ENCODE peak calls at places on chromosome 9, in ten cellular contexts. V, N, C, G, D, L, B, E, I and O are unnamed samples. For H3K9me3, the result is how much of the 10 kb centered on the place peaks cover.

GRCh38 chr9:137222190-137223077 is at the start of gene RNF208:
- DNase-seq in V (no peak), I (no peak), E (no peak), C (no peak), B (no peak), D (no peak), N (no peak), G (no peak), L (no peak), O (no peak)

GRCh38 chr9:69385474-69386091 is 60.6 kb downstream of the ENTREP1 start:
- DNase-seq in D (no peak), B (no peak), C (no peak), V (no peak), I (no peak), G (peak), L (no peak), N (peak), E (no peak), O (no peak)

GRCh38 chr9:93672622-93673270 is 96.4 kb downstream of the PHF2 start:
- DNase-seq in C (no peak), E (no peak), B (no peak), G (no peak), I (peak), L (no peak), N (no peak), D (peak), V (no peak), O (no peak)

GRCh38 chr9:76729980-76730737 is 34.1 kb upstream of the PCA3 start:
- DNase-seq in V (no peak), B (no peak), D (no peak), C (no peak), E (no peak), N (no peak), I (no peak), G (no peak), L (no peak), O (no peak)

GRCh38 chr9:116479967-116480366 is 207.1 kb upstream of the TRIM32 start:
- DNase-seq in I (no peak), L (no peak), N (no peak), C (no peak), E (no peak), B (no peak), G (no peak), V (no peak), D (no peak), O (no peak)

GRCh38 chr9:81632599-81632998 is 56.7 kb downstream of the TLE1 start:
- DNase-seq in D (no peak), B (no peak), N (no peak), L (no peak), C (no peak), E (no peak), I (no peak), G (no peak), V (peak), O (no peak)

GRCh38 chr9:93309889-93310425 is 126.0 kb downstream of the WNK2 start:
- DNase-seq in V (no peak), B (no peak), L (no peak), I (no peak), G (no peak), E (no peak), C (no peak), D (no peak), N (no peak), O (no peak)

GRCh38 chr9:89177021-89177400 is 1.6 kb downstream of the SHC3 start:
- DNase-seq in D (no peak), N (no peak), B (no peak), L (no peak), G (no peak), V (no peak), E (no peak), C (no peak), I (no peak), O (peak)

GRCh38 chr9:99361827-99362226 is 139.7 kb downstream of the SEC61B start:
- DNase-seq in C (no peak), L (peak), I (no peak), N (no peak), B (no peak), E (no peak), V (no peak), D (no peak), G (no peak), O (no peak)

GRCh38 chr9:127575875-127576778 is 36.0 kb upstream of the STXBP1 start:
- DNase-seq in C (no peak), V (no peak), I (no peak), E (no peak), N (no peak), L (no peak), G (no peak), D (no peak), B (no peak), O (no peak)

GRCh38 chr9:109417054-109417453 is 81.1 kb downstream of the PTPN3 start:
- DNase-seq in G (no peak), I (no peak), L (no peak), E (no peak), V (no peak), D (no peak), C (no peak), B (no peak), N (peak), O (no peak)

GRCh38 chr9:35933525-35934067 is 24.3 kb downstream of the SPAAR start:
- DNase-seq in E (no peak), G (no peak), D (no peak), V (no peak), C (no peak), N (no peak), B (no peak), I (no peak), L (no peak), O (no peak)

GRCh38 chr9:15999422-16000339 is 446.8 kb downstream of the CCDC171 start:
- DNase-seq in V (peak), D (no peak), C (no peak), E (no peak), L (no peak), B (no peak), I (no peak), G (no peak), N (no peak), O (no peak)

GRCh38 chr9:76896035-76896434 is 9.9 kb downstream of the PRUNE2 start:
- DNase-seq in G (no peak), E (no peak), N (no peak), C (no peak), L (no peak), V (no peak), B (no peak), D (no peak), I (no peak), O (no peak)

GRCh38 chr9:106075991-106076390 is 381.6 kb downstream of the TMEM38B start:
- DNase-seq in N (peak), V (peak), D (no peak), I (no peak), L (no peak), G (no peak), C (no peak), B (no peak), E (no peak), O (no peak)

GRCh38 chr9:19252174-19252884 is 21.8 kb downstream of the DENND4C start:
- DNase-seq in C (no peak), B (no peak), L (no peak), V (no peak), G (no peak), E (no peak), D (no peak), N (no peak), I (no peak), O (no peak)

GRCh38 chr9:38017149-38017884 is 51.7 kb downstream of the SHB start:
- DNase-seq in B (no peak), C (no peak), V (peak), D (peak), I (no peak), N (peak), G (peak), E (no peak), L (no peak), O (no peak)
- TF ChIP-seq CTCF in B (peak), C (no peak), V (peak), D (peak), I (peak), N (no peak), G (peak), E (no peak), L (peak), O (no peak)

GRCh38 chr9:123843703-123844102 is 86.2 kb downstream of the DENND1A start:
- DNase-seq in L (no peak), I (no peak), D (no peak), V (no peak), E (no peak), B (no peak), C (no peak), N (no peak), G (no peak), O (no peak)
- H3K9me3 ChIP-seq in L (under half), I (under half), D (half or more), V (under half), E (under half), B (under half), C (under half), N (under half), G (under half), O (under half)

DNA sequence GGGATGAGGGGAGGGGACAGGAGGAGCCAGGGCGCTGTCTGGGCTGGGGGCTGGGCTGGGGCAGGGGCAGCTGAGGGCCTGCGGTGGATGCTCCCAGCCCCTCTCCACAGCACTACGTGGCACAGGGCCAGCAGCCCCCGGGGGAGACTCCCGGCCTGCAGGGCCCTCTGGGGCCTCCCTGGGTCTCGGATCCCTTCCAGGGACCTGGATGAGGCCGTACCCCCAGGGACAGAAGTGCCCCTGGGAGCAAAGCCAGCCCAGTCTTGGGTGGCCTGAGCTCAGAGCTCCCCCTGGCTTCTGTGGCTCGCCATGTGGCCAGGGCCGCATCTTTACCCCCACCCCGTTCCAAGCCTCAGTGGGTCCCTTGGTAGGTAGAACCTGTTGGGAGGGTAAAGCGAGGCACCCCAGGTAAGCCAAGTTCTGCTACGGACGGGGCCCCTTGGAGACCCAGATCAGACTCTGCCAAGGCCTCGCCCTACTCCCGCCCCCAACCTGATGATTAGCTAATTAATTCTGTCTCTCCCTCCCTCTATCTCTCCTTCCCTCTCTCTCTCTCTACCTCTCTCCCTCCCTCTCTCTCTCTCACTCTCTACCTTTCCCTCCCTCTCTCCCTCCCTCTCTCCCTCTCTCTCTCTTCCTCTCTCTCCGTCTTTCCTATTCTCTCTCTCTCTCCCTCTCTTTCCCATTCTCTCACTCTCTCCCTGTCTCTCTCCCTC is 24.3 kb downstream of the KCNT1 start:
- DNase-seq in L (no peak), B (no peak), G (no peak), E (no peak), I (no peak), C (no peak), D (no peak), N (no peak), V (no peak), O (peak)
- TF ChIP-seq CTCF in L (no peak), B (no peak), G (no peak), E (no peak), I (no peak), C (peak), D (no peak), N (no peak), V (peak), O (peak)

DNA sequence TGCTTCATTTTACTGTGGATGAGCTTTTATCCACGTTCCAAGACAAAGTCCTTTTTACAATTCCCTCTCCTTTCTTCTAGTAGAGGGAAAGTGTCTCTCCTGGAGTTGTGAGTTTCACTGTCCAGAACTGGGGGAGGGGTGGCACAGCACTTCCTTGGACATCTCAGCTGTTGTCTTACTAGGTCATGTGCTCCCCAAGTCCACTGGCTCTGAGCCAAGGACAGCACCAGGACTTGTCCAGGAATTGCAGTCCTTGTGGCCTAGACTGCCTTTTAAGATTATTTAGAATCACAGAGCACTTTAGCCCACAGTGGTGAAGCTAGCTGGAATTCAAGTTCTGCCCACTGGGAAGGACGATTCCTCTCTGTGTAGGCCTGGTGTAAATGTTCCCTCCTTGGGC is 700.2 kb upstream of the PTPRD start:
- DNase-seq in C (no peak), L (no peak), B (no peak), I (no peak), G (no peak), N (no peak), E (no peak), V (no peak), D (no peak), O (no peak)
- H3K9me3 ChIP-seq in C (under half), L (under half), B (under half), I (under half), G (under half), N (under half), E (under half), V (under half), D (under half), O (under half)

GRCh38 chr9:2985343-2985742 is 141.4 kb upstream of the PUM3 start:
- DNase-seq in N (no peak), D (no peak), V (no peak), B (no peak), G (no peak), I (no peak), C (no peak), E (no peak), L (no peak), O (no peak)

GRCh38 chr9:2992427-2992826 is 148.5 kb upstream of the PUM3 start:
- DNase-seq in C (no peak), N (no peak), I (no peak), E (no peak), V (no peak), G (no peak), B (no peak), D (no peak), L (no peak), O (no peak)

GRCh38 chr9:2987679-2988078 is 143.8 kb upstream of the PUM3 start:
- DNase-seq in I (no peak), G (no peak), N (no peak), C (no peak), D (no peak), V (no peak), L (no peak), B (no peak), E (no peak), O (no peak)

GRCh38 chr9:2991292-2991691 is 147.4 kb upstream of the PUM3 start:
- DNase-seq in L (no peak), N (no peak), V (peak), E (no peak), D (no peak), I (no peak), C (no peak), B (no peak), G (no peak), O (no peak)
- TF ChIP-seq CTCF in L (no peak), N (no peak), V (peak), E (no peak), D (no peak), I (no peak), C (peak), B (no peak), G (no peak), O (no peak)

GRCh38 chr9:8301296-8301695 is 501.7 kb upstream of the DMAC1 start:
- DNase-seq in L (no peak), I (no peak), E (no peak), G (no peak), V (no peak), B (no peak), N (no peak), C (no peak), D (no peak), O (no peak)

GRCh38 chr9:8292657-8293056 is 493.1 kb upstream of the DMAC1 start:
- DNase-seq in B (no peak), L (no peak), G (no peak), D (no peak), N (no peak), V (no peak), C (no peak), E (no peak), I (no peak), O (no peak)

GRCh38 chr9:8297047-8297446 is 497.5 kb upstream of the DMAC1 start:
- DNase-seq in G (no peak), C (no peak), I (no peak), B (no peak), E (no peak), D (no peak), L (no peak), V (no peak), N (no peak), O (no peak)
- H3K9me3 ChIP-seq in G (under half), C (under half), I (under half), B (under half), E (under half), D (under half), L (under half), V (under half), N (under half), O (under half)

GRCh38 chr9:90789862-90790261 is 11.8 kb upstream of the SYK start:
- DNase-seq in E (no peak), D (no peak), G (no peak), C (no peak), I (no peak), L (no peak), N (no peak), B (no peak), V (no peak), O (no peak)
- TF ChIP-seq CTCF in E (no peak), D (no peak), G (no peak), C (no peak), I (no peak), L (no peak), N (no peak), B (no peak), V (no peak), O (no peak)

GRCh38 chr9:135914921-135915320 is 7.6 kb upstream of the CAMSAP1 start:
- DNase-seq in G (no peak), L (no peak), I (peak), E (no peak), N (no peak), D (no peak), V (peak), B (no peak), C (no peak), O (no peak)
- H3K9me3 ChIP-seq in G (under half), L (under half), I (under half), E (under half), N (under half), D (half or more), V (under half), B (under half), C (under half), O (under half)